ENCODE peak calls at places on chromosome 7, in nine cellular contexts. D, F, J, V, T, H, B, G and N are unnamed samples.

GRCh38 chr7:155964543-155964942 is 152.3 kb upstream of the SHH start:
- DNase-seq in D (no peak), F (no peak), J (no peak), V (no peak), T (no peak), H (no peak), B (no peak), G (no peak), N (no peak)

GRCh38 chr7:87475359-87476178 is at the start of gene ABCB4:
- DNase-seq in D (no peak), F (peak; percentile 17), J (peak; percentile 56), V (peak; percentile 20), T (peak; percentile 22), H (peak; percentile 15), B (peak; percentile 47), G (peak; percentile 51), N (peak; percentile 13)

GRCh38 chr7:155344270-155344617 is 46.6 kb downstream of the INSIG1 start:
- DNase-seq in D (no peak), F (no peak), J (no peak), V (no peak), T (no peak), H (no peak), B (no peak), G (no peak), N (no peak)

GRCh38 chr7:132367007-132367406 is 209.3 kb downstream of the PLXNA4 start:
- DNase-seq in D (no peak), F (no peak), J (no peak), V (no peak), T (no peak), H (no peak), B (no peak), G (no peak), N (no peak)

GRCh38 chr7:3753868-3754267 is 452.8 kb downstream of the SDK1 start:
- DNase-seq in D (no peak), F (no peak), J (no peak), V (no peak), T (peak; percentile 4), H (no peak), B (no peak), G (no peak), N (no peak)

GRCh38 chr7:114722562-114722961 is 199.3 kb upstream of the MDFIC start:
- DNase-seq in D (no peak), F (no peak), J (no peak), V (no peak), T (no peak), H (no peak), B (no peak), G (no peak), N (no peak)

GRCh38 chr7:113197274-113197673 is 78.9 kb upstream of the SMIM30 start:
- DNase-seq in D (peak; percentile 65), F (peak; percentile 47), J (no peak), V (no peak), T (peak; percentile 89), H (no peak), B (no peak), G (no peak), N (no peak)

GRCh38 chr7:131890191-131890590 is 333.8 kb upstream of the PODXL start:
- DNase-seq in D (no peak), F (no peak), J (no peak), V (no peak), T (peak; percentile 28), H (no peak), B (no peak), G (no peak), N (no peak)

GRCh38 chr7:151661556-151661955 is 141.9 kb upstream of the RHEB start:
- DNase-seq in D (no peak), F (no peak), J (no peak), V (no peak), T (no peak), H (no peak), B (no peak), G (no peak), N (no peak)

GRCh38 chr7:116783666-116784318 is 78.6 kb upstream of the CAPZA2 start:
- DNase-seq in D (no peak), F (no peak), J (no peak), V (no peak), T (no peak), H (no peak), B (no peak), G (no peak), N (no peak)

GRCh38 chr7:111953611-111954010 is 252.6 kb downstream of the DOCK4 start:
- DNase-seq in D (peak; percentile 46), F (peak; percentile 30), J (no peak), V (no peak), T (no peak), H (no peak), B (peak; percentile 26), G (peak; percentile 31), N (no peak)

GRCh38 chr7:25595931-25596330 is 367.6 kb upstream of the NPVF start:
- DNase-seq in D (no peak), F (no peak), J (no peak), V (no peak), T (no peak), H (no peak), B (no peak), G (no peak), N (no peak)

GRCh38 chr7:25597881-25598456 is 369.7 kb upstream of the NPVF start:
- DNase-seq in D (no peak), F (peak; percentile 6), J (no peak), V (no peak), T (no peak), H (no peak), B (peak; percentile 7), G (no peak), N (no peak)

GRCh38 chr7:25594728-25595127 is 366.4 kb upstream of the NPVF start:
- DNase-seq in D (no peak), F (no peak), J (no peak), V (no peak), T (no peak), H (no peak), B (no peak), G (no peak), N (no peak)

GRCh38 chr7:25596443-25596842 is 368.2 kb upstream of the NPVF start:
- DNase-seq in D (no peak), F (no peak), J (no peak), V (no peak), T (no peak), H (no peak), B (no peak), G (no peak), N (no peak)

DNA sequence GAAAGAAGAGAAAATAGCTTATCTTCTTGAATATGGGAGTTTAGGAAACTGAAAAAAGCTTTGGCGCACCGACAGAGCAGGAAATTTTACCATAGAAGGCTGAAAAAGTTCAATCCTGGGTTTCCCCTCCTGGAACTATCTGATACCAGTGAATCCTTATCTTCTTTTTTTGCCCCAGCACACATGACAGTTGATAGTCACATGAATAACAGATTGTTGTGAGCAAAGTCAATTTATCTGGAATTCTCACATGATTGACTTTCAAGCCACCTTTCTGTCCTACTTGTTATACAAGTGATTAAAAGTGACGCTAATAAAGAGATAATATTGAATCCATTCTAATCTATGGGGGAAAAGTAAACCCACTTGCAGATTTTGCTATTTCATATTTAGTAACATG is 365.8 kb upstream of the NPVF start:
- DNase-seq in D (no peak), F (no peak), J (no peak), V (no peak), T (no peak), H (no peak), B (no peak), G (no peak), N (no peak)
- TF ChIP-seq CTCF in D (no peak), F (no peak), J (no peak), V (no peak), T (no peak), H (no peak), B (no peak), G (no peak), N (no peak)

DNA sequence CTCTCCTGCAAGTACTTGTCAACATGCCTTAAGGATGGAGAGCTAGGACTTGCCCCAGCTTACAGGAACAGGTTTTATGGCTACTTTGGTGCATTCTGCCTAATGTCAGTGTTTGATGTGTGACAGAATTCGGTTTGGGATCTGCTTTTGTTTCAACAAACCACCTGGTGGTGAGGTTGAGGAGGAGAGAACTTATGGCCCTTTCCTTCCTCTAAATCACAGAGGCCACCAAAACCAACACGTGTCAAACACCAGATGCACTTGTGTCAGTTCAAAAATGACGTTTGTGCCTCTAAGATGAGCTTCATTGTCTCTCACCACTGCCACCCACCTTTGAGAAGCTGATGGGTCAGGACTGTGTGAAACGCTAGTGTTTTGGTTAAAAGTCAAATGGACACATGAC is 83.9 kb downstream of the OSBPL3 start:
- DNase-seq in D (no peak), F (no peak), J (no peak), V (no peak), T (no peak), H (no peak), B (peak; percentile 83), G (no peak), N (no peak)
- TF ChIP-seq CTCF in D (no peak), F (no peak), J (no peak), V (no peak), T (no peak), H (no peak), B (peak; percentile 16), G (no peak), N (no peak)

GRCh38 chr7:101816499-101817030 is 861 bp upstream of the CUX1 start:
- DNase-seq in D (peak; percentile 38), F (peak; percentile 56), J (peak; percentile 70), V (peak; percentile 66), T (peak; percentile 34), H (peak; percentile 51), B (peak; percentile 59), G (peak; percentile 86), N (peak; percentile 28)
- TF ChIP-seq CTCF in D (no peak), F (no peak), J (no peak), V (no peak), T (no peak), H (no peak), B (peak; percentile 33), G (no peak), N (peak; percentile 12)

GRCh38 chr7:129821476-129821875 is 131.3 kb downstream of the UBE2H start:
- DNase-seq in D (no peak), F (no peak), J (no peak), V (no peak), T (no peak), H (no peak), B (no peak), G (no peak), N (no peak)

GRCh38 chr7:129827467-129827990 is 125.2 kb downstream of the UBE2H start:
- DNase-seq in D (no peak), F (no peak), J (no peak), V (no peak), T (no peak), H (no peak), B (no peak), G (no peak), N (no peak)

GRCh38 chr7:129825005-129825553 is 127.7 kb downstream of the UBE2H start:
- DNase-seq in D (no peak), F (peak; percentile 31), J (peak; percentile 59), V (peak; percentile 75), T (peak; percentile 52), H (peak; percentile 47), B (peak; percentile 76), G (peak; percentile 90), N (peak; percentile 48)

GRCh38 chr7:129825554-129826267 is 127.0 kb downstream of the UBE2H start:
- DNase-seq in D (peak; percentile 59), F (peak; percentile 71), J (peak; percentile 97), V (peak; percentile 94), T (peak; percentile 58), H (peak; percentile 89), B (peak; percentile 82), G (peak; percentile 91), N (peak; percentile 94)

GRCh38 chr7:129824291-129825004 is 128.3 kb downstream of the UBE2H start:
- DNase-seq in D (no peak), F (no peak), J (no peak), V (no peak), T (no peak), H (no peak), B (no peak), G (no peak), N (no peak)
- TF ChIP-seq CTCF in D (no peak), F (no peak), J (no peak), V (no peak), T (no peak), H (no peak), B (no peak), G (no peak), N (no peak)